ENCODE peak calls at places on chromosomes 7 and 10, in ten cellular contexts. R is lung, H is T-helper 17 cell, O is uterus, D is transverse colon, V is OCI-LY7, T is NT2/D1, Z is cardiac muscle cell, S is heart right ventricle, B is breast epithelium. K is an unnamed sample.

GRCh38 chr7:100687740-100688592 is 6.1 kb downstream of the GIGYF1 start:
- DNase-seq in R (no peak), H (no peak), O (no peak), D (no peak), V (no peak), T (no peak), Z (no peak), S (no peak), B (no peak), K (no peak)

GRCh38 chr10:69895759-69896158 is 94.1 kb downstream of the COL13A1 start:
- DNase-seq in R (no peak), H (no peak), O (no peak), D (no peak), V (no peak), T (no peak), Z (no peak), S (no peak), B (no peak), K (no peak)

GRCh38 chr7:17297243-17297642 is 1.2 kb upstream of the AHR start:
- DNase-seq in R (no peak), H (no peak), O (no peak), D (no peak), V (no peak), T (no peak), Z (no peak), S (no peak), B (no peak), K (no peak)

GRCh38 chr7:77479536-77480088 is 57.5 kb upstream of the PTPN12 start:
- DNase-seq in R (no peak), H (no peak), O (no peak), D (no peak), V (no peak), T (no peak), Z (no peak), S (no peak), B (no peak), K (no peak)

GRCh38 chr7:132118641-132119040 is 457.6 kb downstream of the PLXNA4 start:
- DNase-seq in R (no peak), H (no peak), O (no peak), D (no peak), V (no peak), T (no peak), Z (no peak), S (no peak), B (no peak), K (no peak)

GRCh38 chr10:3287566-3288445 is 115.2 kb upstream of the PITRM1 start:
- DNase-seq in R (no peak), H (no peak), O (peak; percentile 15), D (peak; percentile 91), V (no peak), T (no peak), Z (no peak), S (no peak), B (no peak), K (no peak)

GRCh38 chr10:77837248-77837924 is 89.2 kb downstream of the DLG5 start:
- DNase-seq in R (no peak), H (peak; percentile 62), O (no peak), D (peak; percentile 50), V (peak; percentile 71), T (peak; percentile 71), Z (peak; percentile 71), S (no peak), B (no peak), K (peak; percentile 52)

GRCh38 chr7:132084776-132085388 is 491.4 kb downstream of the PLXNA4 start:
- DNase-seq in R (no peak), H (no peak), O (no peak), D (no peak), V (no peak), T (no peak), Z (no peak), S (no peak), B (no peak), K (no peak)

GRCh38 chr10:73043319-73043718 is 53.3 kb downstream of the P4HA1 start:
- DNase-seq in R (no peak), H (no peak), O (no peak), D (no peak), V (no peak), T (no peak), Z (no peak), S (no peak), B (no peak), K (no peak)

GRCh38 chr10:8273749-8274148 is 219.3 kb downstream of the GATA3 start:
- DNase-seq in R (no peak), H (no peak), O (no peak), D (no peak), V (no peak), T (no peak), Z (no peak), S (no peak), B (no peak), K (no peak)

GRCh38 chr10:88337134-88337533 is 246.0 kb downstream of the RNLS start:
- DNase-seq in R (no peak), H (no peak), O (no peak), D (no peak), V (no peak), T (no peak), Z (no peak), S (no peak), B (no peak), K (no peak)

GRCh38 chr10:42973870-42974692 is 102.8 kb upstream of the RET start:
- DNase-seq in R (no peak), H (no peak), O (no peak), D (peak; percentile 4), V (no peak), T (no peak), Z (no peak), S (no peak), B (no peak), K (no peak)

GRCh38 chr10:79995979-79996629 is 47.2 kb upstream of the SFTPD start:
- DNase-seq in R (no peak), H (no peak), O (no peak), D (no peak), V (no peak), T (no peak), Z (no peak), S (no peak), B (no peak), K (no peak)

GRCh38 chr10:1550291-1550595 is 187.1 kb downstream of the ADARB2 start:
- DNase-seq in R (no peak), H (no peak), O (no peak), D (no peak), V (no peak), T (no peak), Z (no peak), S (no peak), B (no peak), K (no peak)

GRCh38 chr10:1552415-1552814 is 184.9 kb downstream of the ADARB2 start:
- DNase-seq in R (no peak), H (no peak), O (no peak), D (no peak), V (no peak), T (no peak), Z (peak; percentile 79), S (no peak), B (no peak), K (no peak)

GRCh38 chr10:1550616-1551015 is 186.7 kb downstream of the ADARB2 start:
- DNase-seq in R (no peak), H (no peak), O (no peak), D (no peak), V (no peak), T (no peak), Z (no peak), S (no peak), B (no peak), K (no peak)

GRCh38 chr10:1552881-1553595 is 184.3 kb downstream of the ADARB2 start:
- DNase-seq in R (no peak), H (no peak), O (no peak), D (no peak), V (no peak), T (no peak), Z (no peak), S (no peak), B (no peak), K (no peak)

GRCh38 chr10:1551636-1552338 is 185.5 kb downstream of the ADARB2 start:
- DNase-seq in R (no peak), H (no peak), O (no peak), D (no peak), V (no peak), T (no peak), Z (peak; percentile 45), S (no peak), B (no peak), K (no peak)
- H3K9me3 ChIP-seq in R (no peaks in the 10 kb centered on the region), H (no peaks in the 10 kb centered on the region), O (no peaks in the 10 kb centered on the region), D (no peaks in the 10 kb centered on the region), V (no peaks in the 10 kb centered on the region), T (peaks cover 12% of the 10 kb centered on the region), Z (no peaks in the 10 kb centered on the region), S (no peaks in the 10 kb centered on the region), B (no peaks in the 10 kb centered on the region), K (no peaks in the 10 kb centered on the region)

DNA sequence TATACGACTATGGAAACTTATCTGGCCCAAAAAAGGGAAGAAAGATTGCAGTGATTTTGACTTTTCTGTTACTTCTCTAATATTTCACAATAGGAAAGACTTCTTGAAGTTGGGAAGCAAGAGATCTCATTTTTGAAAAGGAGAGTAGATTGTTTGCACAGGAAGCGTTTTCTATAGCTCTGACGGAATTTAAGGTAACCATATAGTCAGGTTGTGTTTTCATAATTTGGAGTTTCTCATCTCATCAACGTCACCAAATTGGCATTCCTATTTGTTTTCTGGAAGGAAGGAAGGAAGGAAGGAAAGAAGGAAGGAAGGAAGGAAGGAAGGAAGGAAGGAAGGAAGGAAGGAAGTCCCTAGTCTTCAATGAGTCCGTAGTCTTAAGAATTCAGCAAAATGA is 732.0 kb downstream of the XPNPEP1 start:
- DNase-seq in R (no peak), H (no peak), O (no peak), D (no peak), V (no peak), T (no peak), Z (no peak), S (no peak), B (no peak), K (no peak)
- H3K9me3 ChIP-seq in R (no peaks in the 10 kb centered on the region), H (no peaks in the 10 kb centered on the region), O (peaks cover 6% of the 10 kb centered on the region), D (peaks cover 7% of the 10 kb centered on the region), V (no peaks in the 10 kb centered on the region), T (peaks cover 8% of the 10 kb centered on the region), Z (no peaks in the 10 kb centered on the region), S (peaks cover 60% of the 10 kb centered on the region), B (peaks cover 10% of the 10 kb centered on the region), K (peaks cover 4% of the 10 kb centered on the region)

GRCh38 chr7:56026538-56026937 is 24.7 kb downstream of the PSPH start:
- DNase-seq in R (no peak), H (no peak), O (no peak), D (no peak), V (no peak), T (no peak), Z (no peak), S (no peak), B (no peak), K (no peak)
- H3K9me3 ChIP-seq in R (no peaks in the 10 kb centered on the region), H (no peaks in the 10 kb centered on the region), O (no peaks in the 10 kb centered on the region), D (no peaks in the 10 kb centered on the region), V (no peaks in the 10 kb centered on the region), T (no peaks in the 10 kb centered on the region), Z (no peaks in the 10 kb centered on the region), S (no peaks in the 10 kb centered on the region), B (no peaks in the 10 kb centered on the region), K (no peaks in the 10 kb centered on the region)

GRCh38 chr10:133457100-133457841 is 3.5 kb downstream of the SCART1 start:
- DNase-seq in R (peak; percentile 24), H (no peak), O (no peak), D (no peak), V (no peak), T (no peak), Z (no peak), S (no peak), B (peak; percentile 12), K (no peak)
- H3K9me3 ChIP-seq in R (no peaks in the 10 kb centered on the region), H (no peaks in the 10 kb centered on the region), O (no peaks in the 10 kb centered on the region), D (no peaks in the 10 kb centered on the region), V (no peaks in the 10 kb centered on the region), T (no peaks in the 10 kb centered on the region), Z (no peaks in the 10 kb centered on the region), S (no peaks in the 10 kb centered on the region), B (peaks cover 7% of the 10 kb centered on the region), K (no peaks in the 10 kb centered on the region)

K was measured in CD8-positive, alpha-beta memory T cell.